ENCODE peak calls at places on chromosome 10, in ten cellular contexts. One of them, this sample, is unnamed.
A peak's percentile ranks its signal among the peaks of the same experiment; 100 is the strongest.

GRCh38 chr10:76049581-76050290 is 618.3 kb downstream of the LRMDA start:
- DNase-seq in stimulated activated CD4-positive, alpha-beta T cell treated with anti-CD3 and anti-CD28 coated beads, Interleukin-4, amount 100 ng/mL, for 48 hours: no peak
- DNase-seq in NCI-H510A treated with DMSO at 0.1 percent for 48 hours: no peak
- DNase-seq in ACHN: no peak
- DNase-seq in A172: no peak
- DNase-seq in HT1080: no peak
- DNase-seq in mesothelial cell of epicardium: no peak
- DNase-seq in CD8-positive, alpha-beta T cell: no peak
- DNase-seq in iris pigment epithelial cell: no peak
- DNase-seq in AG08395: peak; percentile 8
- DNase-seq in this sample: no peak

GRCh38 chr10:123800821-123801220 is 90.8 kb downstream of the CPXM2 start:
- DNase-seq in stimulated activated CD4-positive, alpha-beta T cell treated with anti-CD3 and anti-CD28 coated beads, Interleukin-4, amount 100 ng/mL, for 48 hours: no peak
- DNase-seq in NCI-H510A treated with DMSO at 0.1 percent for 48 hours: no peak
- DNase-seq in ACHN: no peak
- DNase-seq in A172: no peak
- DNase-seq in HT1080: no peak
- DNase-seq in mesothelial cell of epicardium: peak; percentile 29
- DNase-seq in CD8-positive, alpha-beta T cell: no peak
- DNase-seq in iris pigment epithelial cell: no peak
- DNase-seq in AG08395: no peak
- DNase-seq in this sample: no peak

GRCh38 chr10:110918269-110918632 is 729 bp downstream of the BBIP1 start:
- DNase-seq in stimulated activated CD4-positive, alpha-beta T cell treated with anti-CD3 and anti-CD28 coated beads, Interleukin-4, amount 100 ng/mL, for 48 hours: peak; percentile 89
- DNase-seq in NCI-H510A treated with DMSO at 0.1 percent for 48 hours: peak; percentile 96
- DNase-seq in ACHN: peak; percentile 98
- DNase-seq in A172: peak; percentile 91
- DNase-seq in HT1080: peak; percentile 96
- DNase-seq in mesothelial cell of epicardium: peak; percentile 92
- DNase-seq in CD8-positive, alpha-beta T cell: peak; percentile 71
- DNase-seq in iris pigment epithelial cell: peak; percentile 98
- DNase-seq in AG08395: peak; percentile 95
- DNase-seq in this sample: peak; percentile 97

GRCh38 chr10:58322072-58322834 is 12.6 kb upstream of the UBE2D1 start:
- DNase-seq in stimulated activated CD4-positive, alpha-beta T cell treated with anti-CD3 and anti-CD28 coated beads, Interleukin-4, amount 100 ng/mL, for 48 hours: no peak
- DNase-seq in NCI-H510A treated with DMSO at 0.1 percent for 48 hours: no peak
- DNase-seq in ACHN: no peak
- DNase-seq in A172: no peak
- DNase-seq in HT1080: peak; percentile 76
- DNase-seq in mesothelial cell of epicardium: no peak
- DNase-seq in CD8-positive, alpha-beta T cell: no peak
- DNase-seq in iris pigment epithelial cell: peak; percentile 87
- DNase-seq in AG08395: no peak
- DNase-seq in this sample: peak; percentile 3

GRCh38 chr10:14557573-14557972 is 217.1 kb downstream of the FAM107B start:
- DNase-seq in stimulated activated CD4-positive, alpha-beta T cell treated with anti-CD3 and anti-CD28 coated beads, Interleukin-4, amount 100 ng/mL, for 48 hours: no peak
- DNase-seq in NCI-H510A treated with DMSO at 0.1 percent for 48 hours: no peak
- DNase-seq in ACHN: no peak
- DNase-seq in A172: no peak
- DNase-seq in HT1080: no peak
- DNase-seq in mesothelial cell of epicardium: no peak
- DNase-seq in CD8-positive, alpha-beta T cell: no peak
- DNase-seq in iris pigment epithelial cell: no peak
- DNase-seq in AG08395: no peak
- DNase-seq in this sample: no peak

GRCh38 chr10:29412452-29413004 is 123.7 kb downstream of the LYZL1 start:
- DNase-seq in stimulated activated CD4-positive, alpha-beta T cell treated with anti-CD3 and anti-CD28 coated beads, Interleukin-4, amount 100 ng/mL, for 48 hours: no peak
- DNase-seq in NCI-H510A treated with DMSO at 0.1 percent for 48 hours: no peak
- DNase-seq in ACHN: no peak
- DNase-seq in A172: no peak
- DNase-seq in HT1080: no peak
- DNase-seq in mesothelial cell of epicardium: no peak
- DNase-seq in CD8-positive, alpha-beta T cell: no peak
- DNase-seq in iris pigment epithelial cell: peak; percentile 68
- DNase-seq in AG08395: no peak
- DNase-seq in this sample: no peak

GRCh38 chr10:1270906-1271305 is 214.7 kb downstream of the WDR37 start:
- DNase-seq in stimulated activated CD4-positive, alpha-beta T cell treated with anti-CD3 and anti-CD28 coated beads, Interleukin-4, amount 100 ng/mL, for 48 hours: no peak
- DNase-seq in NCI-H510A treated with DMSO at 0.1 percent for 48 hours: no peak
- DNase-seq in ACHN: no peak
- DNase-seq in A172: no peak
- DNase-seq in HT1080: no peak
- DNase-seq in mesothelial cell of epicardium: no peak
- DNase-seq in CD8-positive, alpha-beta T cell: no peak
- DNase-seq in iris pigment epithelial cell: no peak
- DNase-seq in AG08395: no peak
- DNase-seq in this sample: no peak

GRCh38 chr10:90658791-90659190 is 199.0 kb downstream of the HTR7 start:
- DNase-seq in stimulated activated CD4-positive, alpha-beta T cell treated with anti-CD3 and anti-CD28 coated beads, Interleukin-4, amount 100 ng/mL, for 48 hours: no peak
- DNase-seq in NCI-H510A treated with DMSO at 0.1 percent for 48 hours: no peak
- DNase-seq in ACHN: peak; percentile 9
- DNase-seq in A172: no peak
- DNase-seq in HT1080: peak; percentile 7
- DNase-seq in mesothelial cell of epicardium: no peak
- DNase-seq in CD8-positive, alpha-beta T cell: no peak
- DNase-seq in iris pigment epithelial cell: no peak
- DNase-seq in AG08395: no peak
- DNase-seq in this sample: peak; percentile 13

GRCh38 chr10:35783305-35783838 is 141.3 kb upstream of the FZD8 start:
- DNase-seq in stimulated activated CD4-positive, alpha-beta T cell treated with anti-CD3 and anti-CD28 coated beads, Interleukin-4, amount 100 ng/mL, for 48 hours: no peak
- DNase-seq in NCI-H510A treated with DMSO at 0.1 percent for 48 hours: no peak
- DNase-seq in ACHN: no peak
- DNase-seq in A172: peak; percentile 42
- DNase-seq in HT1080: peak; percentile 62
- DNase-seq in mesothelial cell of epicardium: no peak
- DNase-seq in CD8-positive, alpha-beta T cell: no peak
- DNase-seq in iris pigment epithelial cell: peak; percentile 32
- DNase-seq in AG08395: no peak
- DNase-seq in this sample: peak; percentile 63

GRCh38 chr10:114881916-114882315 is 56.1 kb upstream of the TRUB1 start:
- DNase-seq in stimulated activated CD4-positive, alpha-beta T cell treated with anti-CD3 and anti-CD28 coated beads, Interleukin-4, amount 100 ng/mL, for 48 hours: no peak
- DNase-seq in NCI-H510A treated with DMSO at 0.1 percent for 48 hours: no peak
- DNase-seq in ACHN: no peak
- DNase-seq in A172: no peak
- DNase-seq in HT1080: no peak
- DNase-seq in mesothelial cell of epicardium: no peak
- DNase-seq in CD8-positive, alpha-beta T cell: no peak
- DNase-seq in iris pigment epithelial cell: peak; percentile 59
- DNase-seq in AG08395: no peak
- DNase-seq in this sample: no peak

GRCh38 chr10:29535012-29535777 is 99.6 kb downstream of the SVIL start:
- DNase-seq in stimulated activated CD4-positive, alpha-beta T cell treated with anti-CD3 and anti-CD28 coated beads, Interleukin-4, amount 100 ng/mL, for 48 hours: no peak
- DNase-seq in NCI-H510A treated with DMSO at 0.1 percent for 48 hours: no peak
- DNase-seq in ACHN: peak; percentile 79
- DNase-seq in A172: peak; percentile 80
- DNase-seq in HT1080: peak; percentile 95
- DNase-seq in mesothelial cell of epicardium: peak; percentile 54
- DNase-seq in CD8-positive, alpha-beta T cell: no peak
- DNase-seq in iris pigment epithelial cell: peak; percentile 72
- DNase-seq in AG08395: peak; percentile 90
- DNase-seq in this sample: peak; percentile 85

GRCh38 chr10:102515724-102516123 is 12.0 kb downstream of the SUFU start:
- DNase-seq in stimulated activated CD4-positive, alpha-beta T cell treated with anti-CD3 and anti-CD28 coated beads, Interleukin-4, amount 100 ng/mL, for 48 hours: no peak
- DNase-seq in NCI-H510A treated with DMSO at 0.1 percent for 48 hours: no peak
- DNase-seq in ACHN: no peak
- DNase-seq in A172: no peak
- DNase-seq in HT1080: no peak
- DNase-seq in mesothelial cell of epicardium: no peak
- DNase-seq in CD8-positive, alpha-beta T cell: no peak
- DNase-seq in iris pigment epithelial cell: no peak
- DNase-seq in AG08395: no peak
- DNase-seq in this sample: no peak

GRCh38 chr10:103265712-103266329 is 11.1 kb upstream of the INA start:
- DNase-seq in stimulated activated CD4-positive, alpha-beta T cell treated with anti-CD3 and anti-CD28 coated beads, Interleukin-4, amount 100 ng/mL, for 48 hours: peak; percentile 32
- DNase-seq in NCI-H510A treated with DMSO at 0.1 percent for 48 hours: no peak
- DNase-seq in ACHN: peak; percentile 72
- DNase-seq in A172: peak; percentile 67
- DNase-seq in HT1080: peak; percentile 26
- DNase-seq in mesothelial cell of epicardium: peak; percentile 84
- DNase-seq in CD8-positive, alpha-beta T cell: no peak
- DNase-seq in iris pigment epithelial cell: peak; percentile 78
- DNase-seq in AG08395: peak; percentile 61
- DNase-seq in this sample: peak; percentile 71

GRCh38 chr10:102504179-102504975 is 605 bp downstream of the SUFU start:
- DNase-seq in stimulated activated CD4-positive, alpha-beta T cell treated with anti-CD3 and anti-CD28 coated beads, Interleukin-4, amount 100 ng/mL, for 48 hours: peak; percentile 20
- DNase-seq in NCI-H510A treated with DMSO at 0.1 percent for 48 hours: no peak
- DNase-seq in ACHN: peak; percentile 30
- DNase-seq in A172: peak; percentile 24
- DNase-seq in HT1080: peak; percentile 10
- DNase-seq in mesothelial cell of epicardium: peak; percentile 75
- DNase-seq in CD8-positive, alpha-beta T cell: no peak
- DNase-seq in iris pigment epithelial cell: peak; percentile 53
- DNase-seq in AG08395: no peak
- DNase-seq in this sample: peak; percentile 51

GRCh38 chr10:94607111-94607510 is 61.5 kb downstream of the HELLS start:
- DNase-seq in stimulated activated CD4-positive, alpha-beta T cell treated with anti-CD3 and anti-CD28 coated beads, Interleukin-4, amount 100 ng/mL, for 48 hours: no peak
- DNase-seq in NCI-H510A treated with DMSO at 0.1 percent for 48 hours: no peak
- DNase-seq in ACHN: no peak
- DNase-seq in A172: no peak
- DNase-seq in HT1080: no peak
- DNase-seq in mesothelial cell of epicardium: no peak
- DNase-seq in CD8-positive, alpha-beta T cell: no peak
- DNase-seq in iris pigment epithelial cell: no peak
- DNase-seq in AG08395: no peak
- DNase-seq in this sample: no peak

GRCh38 chr10:50417486-50417905 is 166.2 kb upstream of the ASAH2 start:
- DNase-seq in stimulated activated CD4-positive, alpha-beta T cell treated with anti-CD3 and anti-CD28 coated beads, Interleukin-4, amount 100 ng/mL, for 48 hours: no peak
- DNase-seq in NCI-H510A treated with DMSO at 0.1 percent for 48 hours: no peak
- DNase-seq in ACHN: peak; percentile 26
- DNase-seq in A172: peak; percentile 27
- DNase-seq in HT1080: no peak
- DNase-seq in mesothelial cell of epicardium: no peak
- DNase-seq in CD8-positive, alpha-beta T cell: no peak
- DNase-seq in iris pigment epithelial cell: no peak
- DNase-seq in AG08395: no peak
- DNase-seq in this sample: peak; percentile 45

GRCh38 chr10:6988654-6989053 is 408.6 kb upstream of the PRKCQ start:
- DNase-seq in stimulated activated CD4-positive, alpha-beta T cell treated with anti-CD3 and anti-CD28 coated beads, Interleukin-4, amount 100 ng/mL, for 48 hours: no peak
- DNase-seq in NCI-H510A treated with DMSO at 0.1 percent for 48 hours: no peak
- DNase-seq in ACHN: no peak
- DNase-seq in A172: no peak
- DNase-seq in HT1080: peak; percentile 13
- DNase-seq in mesothelial cell of epicardium: no peak
- DNase-seq in CD8-positive, alpha-beta T cell: no peak
- DNase-seq in iris pigment epithelial cell: no peak
- DNase-seq in AG08395: no peak
- DNase-seq in this sample: no peak

GRCh38 chr10:43274011-43274410 is 7.1 kb upstream of the RASGEF1A start:
- DNase-seq in stimulated activated CD4-positive, alpha-beta T cell treated with anti-CD3 and anti-CD28 coated beads, Interleukin-4, amount 100 ng/mL, for 48 hours: no peak
- DNase-seq in NCI-H510A treated with DMSO at 0.1 percent for 48 hours: no peak
- DNase-seq in ACHN: no peak
- DNase-seq in A172: no peak
- DNase-seq in HT1080: no peak
- DNase-seq in mesothelial cell of epicardium: no peak
- DNase-seq in CD8-positive, alpha-beta T cell: no peak
- DNase-seq in iris pigment epithelial cell: no peak
- DNase-seq in AG08395: no peak
- DNase-seq in this sample: no peak

GRCh38 chr10:30027057-30028005 is 32.1 kb downstream of the JCAD start:
- DNase-seq in stimulated activated CD4-positive, alpha-beta T cell treated with anti-CD3 and anti-CD28 coated beads, Interleukin-4, amount 100 ng/mL, for 48 hours: peak; percentile 81
- DNase-seq in NCI-H510A treated with DMSO at 0.1 percent for 48 hours: peak; percentile 18
- DNase-seq in ACHN: no peak
- DNase-seq in A172: no peak
- DNase-seq in HT1080: no peak
- DNase-seq in mesothelial cell of epicardium: peak; percentile 54
- DNase-seq in CD8-positive, alpha-beta T cell: peak; percentile 79
- DNase-seq in iris pigment epithelial cell: peak; percentile 59
- DNase-seq in AG08395: no peak
- DNase-seq in this sample: no peak

GRCh38 chr10:27986831-27987230 is 12.0 kb downstream of the ODAD2 start:
- DNase-seq in stimulated activated CD4-positive, alpha-beta T cell treated with anti-CD3 and anti-CD28 coated beads, Interleukin-4, amount 100 ng/mL, for 48 hours: no peak
- DNase-seq in NCI-H510A treated with DMSO at 0.1 percent for 48 hours: peak; percentile 3
- DNase-seq in ACHN: no peak
- DNase-seq in A172: no peak
- DNase-seq in HT1080: no peak
- DNase-seq in mesothelial cell of epicardium: no peak
- DNase-seq in CD8-positive, alpha-beta T cell: no peak
- DNase-seq in iris pigment epithelial cell: no peak
- DNase-seq in AG08395: no peak
- DNase-seq in this sample: no peak

GRCh38 chr10:131723601-131724530 is 176.9 kb upstream of the PPP2R2D start:
- DNase-seq in stimulated activated CD4-positive, alpha-beta T cell treated with anti-CD3 and anti-CD28 coated beads, Interleukin-4, amount 100 ng/mL, for 48 hours: no peak
- DNase-seq in NCI-H510A treated with DMSO at 0.1 percent for 48 hours: no peak
- DNase-seq in ACHN: no peak
- DNase-seq in A172: no peak
- DNase-seq in HT1080: no peak
- DNase-seq in mesothelial cell of epicardium: peak; percentile 6
- DNase-seq in CD8-positive, alpha-beta T cell: no peak
- DNase-seq in iris pigment epithelial cell: no peak
- DNase-seq in AG08395: no peak
- DNase-seq in this sample: no peak

GRCh38 chr10:80268266-80268665 is 21.2 kb downstream of the MAT1A start:
- DNase-seq in stimulated activated CD4-positive, alpha-beta T cell treated with anti-CD3 and anti-CD28 coated beads, Interleukin-4, amount 100 ng/mL, for 48 hours: no peak
- DNase-seq in NCI-H510A treated with DMSO at 0.1 percent for 48 hours: no peak
- DNase-seq in ACHN: no peak
- DNase-seq in A172: peak; percentile 35
- DNase-seq in HT1080: peak; percentile 33
- DNase-seq in mesothelial cell of epicardium: no peak
- DNase-seq in CD8-positive, alpha-beta T cell: no peak
- DNase-seq in iris pigment epithelial cell: no peak
- DNase-seq in AG08395: peak; percentile 21
- DNase-seq in this sample: peak; percentile 34

GRCh38 chr10:44398747-44399477 is 14.0 kb upstream of the CXCL12 start:
- DNase-seq in stimulated activated CD4-positive, alpha-beta T cell treated with anti-CD3 and anti-CD28 coated beads, Interleukin-4, amount 100 ng/mL, for 48 hours: no peak
- DNase-seq in NCI-H510A treated with DMSO at 0.1 percent for 48 hours: no peak
- DNase-seq in ACHN: no peak
- DNase-seq in A172: no peak
- DNase-seq in HT1080: no peak
- DNase-seq in mesothelial cell of epicardium: peak; percentile 36
- DNase-seq in CD8-positive, alpha-beta T cell: no peak
- DNase-seq in iris pigment epithelial cell: no peak
- DNase-seq in AG08395: no peak
- DNase-seq in this sample: no peak

GRCh38 chr10:68600041-68600778 is 40.1 kb downstream of the TET1 start:
- DNase-seq in stimulated activated CD4-positive, alpha-beta T cell treated with anti-CD3 and anti-CD28 coated beads, Interleukin-4, amount 100 ng/mL, for 48 hours: peak; percentile 27
- DNase-seq in NCI-H510A treated with DMSO at 0.1 percent for 48 hours: peak; percentile 85
- DNase-seq in ACHN: peak; percentile 73
- DNase-seq in A172: peak; percentile 83
- DNase-seq in HT1080: peak; percentile 93
- DNase-seq in mesothelial cell of epicardium: peak; percentile 58
- DNase-seq in CD8-positive, alpha-beta T cell: peak; percentile 9
- DNase-seq in iris pigment epithelial cell: peak; percentile 83
- DNase-seq in AG08395: peak; percentile 84
- DNase-seq in this sample: peak; percentile 71

GRCh38 chr10:30999084-30999712 is 32.5 kb downstream of the ZNF438 start:
- DNase-seq in stimulated activated CD4-positive, alpha-beta T cell treated with anti-CD3 and anti-CD28 coated beads, Interleukin-4, amount 100 ng/mL, for 48 hours: no peak
- DNase-seq in NCI-H510A treated with DMSO at 0.1 percent for 48 hours: no peak
- DNase-seq in ACHN: no peak
- DNase-seq in A172: peak; percentile 21
- DNase-seq in HT1080: peak; percentile 73
- DNase-seq in mesothelial cell of epicardium: no peak
- DNase-seq in CD8-positive, alpha-beta T cell: no peak
- DNase-seq in iris pigment epithelial cell: peak; percentile 60
- DNase-seq in AG08395: no peak
- DNase-seq in this sample: peak; percentile 84

This sample was measured in ELR.